ENCODE peak calls at places on chromosomes 12 and 14, in ten cellular contexts. W is skeletal muscle cell; L is HT1080; H is upper lobe of right lung; K is small intestine; D is DMS79; Y is HuH-7; V is effector memory CD8-positive, alpha-beta T cell; X is AML-193; U is GM06990. B is an unnamed sample.
A peak's percentile ranks its signal among the peaks of the same experiment; 100 is the strongest.

GRCh38 chr12:76402259-76402658 is 54.0 kb upstream of the BBS10 start:
- DNase-seq in W (no peak), L (no peak), H (no peak), K (no peak), D (no peak), Y (peak; percentile 54), V (no peak), X (no peak), U (no peak), B (no peak)

GRCh38 chr12:57627504-57628279 is 5.3 kb downstream of the B4GALNT1 start:
- DNase-seq in W (no peak), L (no peak), H (no peak), K (no peak), D (no peak), Y (no peak), V (no peak), X (no peak), U (peak; percentile 20), B (no peak)

GRCh38 chr12:2266666-2267623 is 214.2 kb downstream of the CACNA1C start:
- DNase-seq in W (no peak), L (no peak), H (no peak), K (peak; percentile 89), D (no peak), Y (peak; percentile 39), V (no peak), X (no peak), U (no peak), B (no peak)

GRCh38 chr12:105020241-105020962 is 34.3 kb downstream of the NOPCHAP1 start:
- DNase-seq in W (no peak), L (no peak), H (no peak), K (no peak), D (peak; percentile 19), Y (no peak), V (no peak), X (no peak), U (no peak), B (no peak)

GRCh38 chr12:55188974-55189556 is 31.8 kb upstream of the OR10A7 start:
- DNase-seq in W (peak; percentile 28), L (peak; percentile 61), H (no peak), K (peak; percentile 74), D (peak; percentile 1), Y (peak; percentile 26), V (peak; percentile 33), X (peak; percentile 75), U (peak; percentile 23), B (peak; percentile 8)

GRCh38 chr12:68530965-68531364 is 79.7 kb upstream of the RAP1B start:
- DNase-seq in W (peak; percentile 84), L (no peak), H (no peak), K (no peak), D (no peak), Y (no peak), V (no peak), X (no peak), U (no peak), B (peak; percentile 65)

GRCh38 chr14:75453817-75454434 is 26.1 kb downstream of the JDP2 start:
- DNase-seq in W (no peak), L (no peak), H (no peak), K (no peak), D (no peak), Y (no peak), V (no peak), X (no peak), U (peak; percentile 46), B (no peak)

GRCh38 chr12:59357811-59358210 is 238.0 kb upstream of the SLC16A7 start:
- DNase-seq in W (no peak), L (peak; percentile 1), H (no peak), K (no peak), D (no peak), Y (no peak), V (no peak), X (no peak), U (no peak), B (no peak)

GRCh38 chr14:99259327-99259726 is 12.7 kb downstream of the BCL11B start:
- DNase-seq in W (no peak), L (no peak), H (no peak), K (peak; percentile 21), D (no peak), Y (no peak), V (peak; percentile 58), X (no peak), U (no peak), B (no peak)